ENCODE peak calls at places on chromosomes 1 and 21, in nine cellular contexts. A, D, N, P, I, S, Z, G and F are unnamed samples.

GRCh38 chr1:53378061-53378460 is 50.2 kb upstream of the LRP8 start:
- DNase-seq in A (peak; percentile 12), D (no peak), N (no peak), P (no peak), I (no peak), S (peak; percentile 43), Z (no peak), G (peak; percentile 12), F (no peak)

GRCh38 chr1:38741341-38741740 is 118.2 kb downstream of the RRAGC start:
- DNase-seq in A (no peak), D (no peak), N (no peak), P (no peak), I (peak; percentile 65), S (no peak), Z (no peak), G (no peak), F (no peak)

GRCh38 chr1:162228586-162228985 is 148.1 kb downstream of the SPATA46 start:
- DNase-seq in A (no peak), D (no peak), N (no peak), P (no peak), I (no peak), S (no peak), Z (no peak), G (no peak), F (no peak)

GRCh38 chr1:113072757-113073456 is at the start of gene LRIG2:
- DNase-seq in A (peak; percentile 99), D (peak; percentile 92), N (peak; percentile 100), P (peak; percentile 97), I (peak; percentile 98), S (peak; percentile 99), Z (peak; percentile 98), G (peak; percentile 98), F (peak; percentile 90)

GRCh38 chr21:37244506-37245083 is 22.5 kb downstream of the VPS26C start:
- DNase-seq in A (no peak), D (no peak), N (no peak), P (no peak), I (peak; percentile 11), S (no peak), Z (no peak), G (no peak), F (no peak)

GRCh38 chr1:186236921-186237320 is 138.1 kb downstream of the TPR start:
- DNase-seq in A (no peak), D (peak; percentile 72), N (no peak), P (no peak), I (peak; percentile 68), S (no peak), Z (no peak), G (no peak), F (peak; percentile 82)

GRCh38 chr1:143691400-143691891 is 280.3 kb downstream of the FAM72C start:
- DNase-seq in A (no peak), D (no peak), N (no peak), P (no peak), I (peak; percentile 3), S (no peak), Z (no peak), G (no peak), F (no peak)

GRCh38 chr1:171841931-171842723 is 829 bp downstream of the DNM3 start:
- DNase-seq in A (peak; percentile 23), D (no peak), N (peak; percentile 19), P (peak; percentile 6), I (peak; percentile 3), S (peak; percentile 63), Z (no peak), G (peak; percentile 18), F (no peak)

GRCh38 chr1:225437710-225438437 is 10.0 kb upstream of the LBR start:
- DNase-seq in A (no peak), D (no peak), N (peak; percentile 44), P (no peak), I (peak; percentile 72), S (no peak), Z (no peak), G (no peak), F (no peak)

GRCh38 chr1:205330161-205330560 is 8.6 kb upstream of the NUAK2 start:
- DNase-seq in A (peak; percentile 37), D (no peak), N (no peak), P (no peak), I (no peak), S (no peak), Z (no peak), G (no peak), F (no peak)

GRCh38 chr1:12413664-12414410 is 184.0 kb downstream of the VPS13D start:
- DNase-seq in A (no peak), D (no peak), N (no peak), P (no peak), I (no peak), S (no peak), Z (no peak), G (no peak), F (no peak)

GRCh38 chr1:178389441-178389840 is 107.3 kb downstream of the CLEC20A start:
- DNase-seq in A (no peak), D (no peak), N (no peak), P (no peak), I (no peak), S (no peak), Z (no peak), G (no peak), F (no peak)

GRCh38 chr1:6384135-6384534 is 9.4 kb downstream of the ACOT7 start:
- DNase-seq in A (no peak), D (no peak), N (no peak), P (no peak), I (no peak), S (no peak), Z (no peak), G (no peak), F (no peak)

GRCh38 chr1:110462964-110463363 is 12.0 kb downstream of the PROK1 start:
- DNase-seq in A (no peak), D (no peak), N (no peak), P (no peak), I (peak; percentile 37), S (no peak), Z (no peak), G (no peak), F (no peak)

GRCh38 chr1:2556277-2557145 is at the start of gene TNFRSF14:
- DNase-seq in A (peak; percentile 71), D (no peak), N (peak; percentile 84), P (peak; percentile 57), I (peak; percentile 60), S (peak; percentile 84), Z (peak; percentile 79), G (peak; percentile 65), F (no peak)
- TF ChIP-seq CTCF in A (peak; percentile 48), D (peak; percentile 14), N (no peak), P (peak; percentile 19), I (peak; percentile 14), S (no peak), Z (no peak), G (no peak), F (no peak)

GRCh38 chr1:2234762-2235113 is 6.6 kb downstream of the SKI start:
- DNase-seq in A (peak; percentile 66), D (no peak), N (no peak), P (no peak), I (no peak), S (peak; percentile 78), Z (no peak), G (peak; percentile 44), F (no peak)
- H3K4me3 ChIP-seq in A (peak overlapping the region; percentile 10), D (peak overlapping the region; percentile 31), N (no peak overlapping the region), P (peak overlapping the region; percentile 82), I (peak overlapping the region; percentile 21), S (peak overlapping the region; percentile 80), Z (no peak overlapping the region), G (peak overlapping the region; percentile 3), F (peak overlapping the region; percentile 94)

GRCh38 chr1:22661880-22662279 is 8.8 kb downstream of the C1QB start:
- DNase-seq in A (no peak), D (no peak), N (no peak), P (no peak), I (no peak), S (no peak), Z (no peak), G (no peak), F (no peak)

GRCh38 chr1:22662318-22662717 is 9.3 kb downstream of the C1QB start:
- DNase-seq in A (peak; percentile 27), D (no peak), N (no peak), P (no peak), I (no peak), S (no peak), Z (peak; percentile 50), G (no peak), F (no peak)

GRCh38 chr1:22654692-22655091 is 1.7 kb downstream of the C1QB start:
- DNase-seq in A (no peak), D (no peak), N (no peak), P (no peak), I (no peak), S (no peak), Z (no peak), G (no peak), F (no peak)

GRCh38 chr1:22660716-22661241 is 7.7 kb downstream of the C1QB start:
- DNase-seq in A (no peak), D (no peak), N (no peak), P (no peak), I (no peak), S (no peak), Z (no peak), G (no peak), F (no peak)

DNA sequence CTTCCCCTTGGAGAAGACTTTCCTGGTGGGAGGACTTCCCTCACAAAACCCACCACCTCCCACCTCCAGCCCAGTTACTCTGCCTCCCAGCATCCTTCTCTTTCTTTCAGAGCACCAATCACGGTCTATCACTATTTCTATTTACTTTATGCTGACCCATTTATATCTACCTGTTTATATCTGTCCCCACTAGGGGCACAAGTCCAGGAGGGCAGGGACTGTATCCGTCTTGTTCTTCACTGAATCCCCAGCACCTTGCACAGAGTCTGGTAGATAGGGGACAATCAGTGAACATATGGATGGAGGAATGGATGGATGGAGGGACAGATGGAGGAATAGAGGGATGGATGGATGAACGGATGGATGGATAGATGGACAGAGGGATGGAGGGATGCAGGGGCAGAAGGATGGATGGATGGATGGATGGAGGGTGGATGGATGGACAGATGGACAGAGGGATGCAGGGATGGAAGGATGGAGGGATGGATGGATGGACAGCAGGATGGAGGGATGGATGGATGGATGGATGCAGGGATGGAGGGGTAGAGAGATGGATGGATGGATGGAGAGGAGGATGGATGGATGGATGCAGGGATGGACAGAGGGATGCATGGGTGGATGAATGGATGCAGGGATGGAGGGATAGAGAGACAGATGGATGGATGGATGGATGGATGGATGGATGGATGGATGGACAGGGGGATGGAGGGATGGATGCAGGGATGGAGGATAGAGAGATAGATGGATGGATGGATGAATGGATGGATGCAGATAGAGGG is 5.5 kb downstream of the C1QB start:
- DNase-seq in A (no peak), D (no peak), N (no peak), P (no peak), I (no peak), S (no peak), Z (no peak), G (no peak), F (no peak)
- TF ChIP-seq CTCF in A (no peak), D (no peak), N (no peak), P (no peak), I (no peak), S (no peak), Z (no peak), G (no peak), F (no peak)

DNA sequence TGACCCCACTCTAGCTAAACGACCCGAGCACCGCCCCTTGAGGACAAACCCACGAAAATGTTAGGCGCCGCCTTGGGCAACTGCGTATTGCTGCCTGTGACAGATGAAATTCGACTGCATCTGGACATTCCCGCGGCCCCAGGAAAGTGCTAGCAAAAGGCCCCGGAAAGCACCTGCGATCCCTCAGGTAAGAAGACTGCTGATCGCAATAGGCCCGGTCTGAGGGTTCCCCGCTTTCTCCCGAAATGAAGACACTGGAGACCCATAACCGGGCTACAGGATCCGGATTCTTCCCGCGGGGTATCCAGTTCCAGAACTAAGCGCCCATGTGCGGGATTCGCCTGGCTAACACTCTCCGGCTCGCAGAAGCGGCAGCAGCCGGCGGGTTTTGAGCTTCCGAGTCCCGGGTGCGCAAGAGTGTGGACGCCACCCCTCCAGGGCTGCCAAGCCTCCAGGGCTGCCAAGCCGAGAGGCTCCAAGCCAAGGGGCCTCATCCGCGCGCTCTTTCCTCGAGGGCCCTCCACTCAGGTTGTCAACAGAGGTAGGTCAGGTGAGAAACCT is 157.9 kb upstream of the NBPF11 start:
- DNase-seq in A (peak; percentile 83), D (no peak), N (no peak), P (no peak), I (no peak), S (peak; percentile 90), Z (no peak), G (no peak), F (no peak)
- H3K4me3 ChIP-seq in A (no peak overlapping the region), D (no peak overlapping the region), N (no peak overlapping the region), P (no peak overlapping the region), I (peak overlapping the region; percentile 15), S (peak overlapping the region; percentile 25), Z (no peak overlapping the region), G (no peak overlapping the region), F (peak overlapping the region; percentile 19)